ENCODE peak calls at places on chromosomes 3 and 15, in six cellular contexts. R is astrocyte; P is DMS79; T is C1 segment of cervical spinal cord; H is CD4-positive, alpha-beta T cell; W is NCI-H146. A is an unnamed sample.

GRCh38 chr3:58237940-58238681 is 519 bp downstream of the ABHD6 start:
- DNase-seq in H (peak), P (no peak), T (peak), W (peak), R (no peak), A (peak)

GRCh38 chr3:190094201-190094718 is 26.4 kb downstream of the P3H2 start:
- DNase-seq in T (no peak), P (no peak), R (peak), W (no peak), H (no peak), A (no peak)

GRCh38 chr3:62567097-62568021 is 194.0 kb upstream of the FEZF2 start:
- DNase-seq in P (no peak), W (no peak), H (no peak), R (peak), T (no peak), A (peak)

GRCh38 chr3:179321585-179322322 is 1.1 kb upstream of the ZNF639 start:
- DNase-seq in H (no peak), T (no peak), W (peak), P (no peak), R (no peak), A (peak)

GRCh38 chr15:69093127-69093526 is 67.3 kb upstream of the GLCE start:
- DNase-seq in R (peak), H (no peak), T (no peak), P (no peak), W (no peak), A (no peak)

GRCh38 chr3:61858054-61858453 is 296.7 kb downstream of the PTPRG start:
- DNase-seq in H (no peak), T (no peak), W (peak), R (peak), P (no peak), A (peak)

GRCh38 chr15:50261979-50262378 is 3.5 kb downstream of the HDC start:
- DNase-seq in T (no peak), W (no peak), H (no peak), P (no peak), R (no peak), A (no peak)

GRCh38 chr3:149339931-149340309 is 6.5 kb upstream of the TM4SF18 start:
- DNase-seq in T (no peak), R (peak), W (peak), H (no peak), P (no peak), A (peak)

GRCh38 chr3:107956991-107957467 is 133.8 kb downstream of the CD47 start:
- DNase-seq in W (no peak), T (no peak), H (no peak), P (no peak), R (peak), A (no peak)

GRCh38 chr3:150495563-150496168 is 50.6 kb downstream of the SERP1 start:
- DNase-seq in T (no peak), R (peak), P (no peak), W (peak), H (no peak), A (peak)

GRCh38 chr15:78968539-78969271 is 23.9 kb upstream of the CTSH start:
- DNase-seq in W (no peak), P (no peak), R (no peak), H (no peak), T (no peak), A (no peak)

GRCh38 chr15:43293402-43293801 is 26.7 kb upstream of the TGM5 start:
- DNase-seq in R (no peak), T (no peak), W (peak), H (no peak), P (no peak), A (no peak)

GRCh38 chr15:68347392-68347791 is 69.8 kb downstream of the FEM1B start:
- DNase-seq in T (no peak), P (no peak), W (no peak), H (no peak), R (peak), A (no peak)

GRCh38 chr15:81751321-81751720 is 294.5 kb downstream of the MEX3B start:
- DNase-seq in R (no peak), H (no peak), W (peak), P (no peak), T (no peak), A (no peak)

GRCh38 chr3:145248928-145249327 is 912.1 kb downstream of the PLOD2 start:
- DNase-seq in T (no peak), H (no peak), R (no peak), P (no peak), W (no peak), A (no peak)

GRCh38 chr3:52225452-52226228 is at the start of gene TLR9:
- DNase-seq in W (no peak), T (no peak), H (no peak), R (no peak), P (no peak), A (no peak)

GRCh38 chr3:184562146-184562861 is 719 bp downstream of the EPHB3 start:
- DNase-seq in H (no peak), R (no peak), P (no peak), W (no peak), T (no peak), A (no peak)

GRCh38 chr3:47475029-47475569 is 642 bp downstream of the SCAP start:
- DNase-seq in T (no peak), W (no peak), P (no peak), R (peak), H (peak), A (peak)

GRCh38 chr3:4533489-4534443 is 40.6 kb downstream of the ITPR1 start:
- DNase-seq in W (no peak), H (no peak), R (peak), T (no peak), P (no peak), A (no peak)

GRCh38 chr3:53956591-53956990 is 64.9 kb upstream of the SELENOK start:
- DNase-seq in R (no peak), T (no peak), P (peak), W (no peak), H (no peak), A (no peak)